ENCODE peak calls at places on chromosomes 12 and 14, in seven cellular contexts. N is tibial nerve; W is mesenteric fat pad; E is natural killer cell treated with Interleukin-12 subunit alpha and Interleukin-12 subunit beta and Interleukin-15 and Interleukin-18, amount 100 ng/mL, for 72 hours; A is stimulated activated CD4-positive, alpha-beta T cell treated with anti-CD3 and anti-CD28 coated beads, Interleukin-2, amount 100 ng/mL, for 48 hours; P is IMR-90; M is NCI-H1436. B is an unnamed sample.

GRCh38 chr14:75537071-75537470 is 14.8 kb downstream of the BATF start:
- DNase-seq in N (no peak), W (no peak), E (no peak), A (no peak), P (no peak), M (no peak), B (no peak)

GRCh38 chr14:102229739-102230092 is 75.2 kb downstream of the MOK start:
- DNase-seq in N (no peak), W (no peak), E (no peak), A (no peak), P (no peak), M (no peak), B (no peak)

GRCh38 chr12:12735301-12735700 is 18.1 kb downstream of the CDKN1B start:
- DNase-seq in N (no peak), W (no peak), E (no peak), A (no peak), P (no peak), M (no peak), B (peak)

GRCh38 chr12:69620921-69621320 is 10.2 kb upstream of the LRRC10 start:
- DNase-seq in N (no peak), W (no peak), E (no peak), A (no peak), P (no peak), M (no peak), B (no peak)

GRCh38 chr12:105955608-105955931 is 183.2 kb downstream of the NUAK1 start:
- DNase-seq in N (no peak), W (no peak), E (no peak), A (no peak), P (no peak), M (no peak), B (no peak)

GRCh38 chr12:24226745-24227350 is 277.4 kb upstream of the SOX5 start:
- DNase-seq in N (no peak), W (no peak), E (peak), A (no peak), P (peak), M (no peak), B (peak)

GRCh38 chr12:21526053-21526452 is at the start of gene SPX:
- DNase-seq in N (no peak), W (no peak), E (no peak), A (no peak), P (peak), M (no peak), B (no peak)

GRCh38 chr14:69818760-69819191 is 21.7 kb upstream of the SLC10A1 start:
- DNase-seq in N (no peak), W (no peak), E (no peak), A (peak), P (peak), M (peak), B (peak)

GRCh38 chr12:57868870-57869609 is 22.5 kb upstream of the CTDSP2 start:
- DNase-seq in N (no peak), W (no peak), E (no peak), A (no peak), P (no peak), M (peak), B (no peak)

GRCh38 chr12:969821-970220 is 20.3 kb upstream of the RAD52 start:
- DNase-seq in N (no peak), W (no peak), E (no peak), A (no peak), P (no peak), M (no peak), B (no peak)

GRCh38 chr12:9043766-9044165 is 54.4 kb downstream of the KLRG1 start:
- DNase-seq in N (no peak), W (no peak), E (no peak), A (no peak), P (no peak), M (no peak), B (no peak)

GRCh38 chr14:29233188-29233587 is 466.6 kb downstream of the FOXG1 start:
- DNase-seq in N (no peak), W (no peak), E (no peak), A (no peak), P (no peak), M (no peak), B (no peak)

GRCh38 chr14:104889374-104889755 is 24.3 kb downstream of the CEP170B start:
- DNase-seq in N (no peak), W (no peak), E (no peak), A (no peak), P (no peak), M (no peak), B (no peak)

GRCh38 chr12:66035289-66035961 is 95.1 kb downstream of the LLPH start:
- DNase-seq in N (no peak), W (no peak), E (no peak), A (no peak), P (peak), M (no peak), B (peak)

GRCh38 chr12:87756111-87756510 is 273.1 kb downstream of the C12orf50 start:
- DNase-seq in N (no peak), W (no peak), E (no peak), A (no peak), P (peak), M (no peak), B (peak)

GRCh38 chr12:45729233-45730115 is at the start of gene ARID2:
- DNase-seq in N (peak), W (no peak), E (peak), A (peak), P (peak), M (peak), B (peak)